ENCODE peak calls at places on chromosomes 13 and 19, in four cellular contexts. D is K562, I is GM12878, L is WTC11. E is an unnamed sample.

GRCh38 chr13:44974056-44974798 is 15.0 kb downstream of the NUFIP1 start:
- DNase-seq in L (no peak), I (peak), D (no peak), E (no peak)

GRCh38 chr13:71624641-71625040 is 242.4 kb downstream of the DACH1 start:
- DNase-seq in I (no peak), D (no peak), L (no peak), E (no peak)

GRCh38 chr13:33845572-33846305 is 27.8 kb downstream of the RFC3 start:
- DNase-seq in I (no peak), L (no peak), D (no peak), E (no peak)

GRCh38 chr13:92303428-92303827 is 905.0 kb downstream of the GPC5 start:
- DNase-seq in D (peak), L (no peak), I (no peak), E (no peak)

GRCh38 chr13:37701306-37701705 is 102.7 kb upstream of the POSTN start:
- DNase-seq in D (no peak), I (no peak), L (no peak), E (no peak)

GRCh38 chr13:93450226-93450625 is 223.6 kb downstream of the GPC6 start:
- DNase-seq in L (no peak), D (no peak), I (no peak), E (peak)

GRCh38 chr19:38690832-38691231 is 43.4 kb downstream of the ACTN4 start:
- DNase-seq in D (no peak), L (no peak), I (no peak), E (no peak)

GRCh38 chr13:79861731-79862130 is 380.8 kb downstream of the NDFIP2 start:
- DNase-seq in I (no peak), D (no peak), L (no peak), E (no peak)

GRCh38 chr13:30752201-30752797 is 17.0 kb downstream of the ALOX5AP start:
- DNase-seq in D (no peak), I (no peak), L (no peak), E (no peak)

GRCh38 chr13:28636677-28637317 is 22.1 kb upstream of the POMP start:
- DNase-seq in I (peak), L (peak), D (peak), E (peak)

GRCh38 chr19:51460164-51460992 is 2.1 kb upstream of the SIGLEC8 start:
- DNase-seq in L (peak), D (peak), I (no peak), E (peak)

GRCh38 chr19:688992-689391 is 6.3 kb downstream of the PRSS57 start:
- DNase-seq in D (no peak), L (no peak), I (no peak), E (no peak)

GRCh38 chr19:16472992-16473391 is 1.2 kb upstream of the EPS15L1 start:
- DNase-seq in D (no peak), L (no peak), I (no peak), E (no peak)

GRCh38 chr13:40639226-40639681 is 27.2 kb downstream of the FOXO1 start:
- DNase-seq in I (no peak), D (no peak), L (no peak), E (no peak)

GRCh38 chr19:40143612-40144011 is 47.6 kb upstream of the MAP3K10 start:
- DNase-seq in L (no peak), I (no peak), D (no peak), E (no peak)

GRCh38 chr19:45059258-45059965 is 16.9 kb downstream of the ZNF296 start:
- DNase-seq in D (peak), I (no peak), L (peak), E (peak)

GRCh38 chr19:21492932-21493906 is 12.2 kb upstream of the ZNF429 start:
- DNase-seq in D (no peak), L (no peak), I (no peak), E (no peak)

GRCh38 chr13:84366484-84366883 is 484.2 kb upstream of the SLITRK1 start:
- DNase-seq in L (no peak), D (no peak), I (no peak), E (no peak)

GRCh38 chr13:49954674-49955455 is 18.7 kb upstream of the SPRYD7 start:
- DNase-seq in D (no peak), L (no peak), I (no peak), E (no peak)

GRCh38 chr19:18289471-18290066 is 8.1 kb upstream of the JUND start:
- DNase-seq in I (no peak), D (no peak), L (no peak), E (no peak)

GRCh38 chr13:112624602-112625430 is 36.9 kb upstream of the TUBGCP3 start:
- DNase-seq in I (no peak), L (no peak), D (no peak), E (no peak)

GRCh38 chr13:42367836-42368235 is 95.9 kb downstream of the AKAP11 start:
- DNase-seq in D (no peak), L (no peak), I (no peak), E (no peak)

GRCh38 chr13:30581582-30581981 is 36.1 kb upstream of the USPL1 start:
- DNase-seq in I (no peak), L (no peak), D (peak), E (no peak)

GRCh38 chr13:74825949-74826246 is 656.1 kb downstream of the TBC1D4 start:
- DNase-seq in L (no peak), D (no peak), I (no peak), E (no peak)

GRCh38 chr19:45771331-45771933 is 2.4 kb upstream of the SIX5 start:
- DNase-seq in I (no peak), L (peak), D (no peak), E (no peak)

GRCh38 chr19:19137556-19138109 is 645 bp downstream of the TMEM161A start:
- DNase-seq in L (no peak), D (peak), I (no peak), E (peak)

GRCh38 chr13:100409132-100409531 is 179.5 kb downstream of the GGACT start:
- DNase-seq in I (no peak), D (no peak), L (no peak), E (no peak)

GRCh38 chr13:38366954-38367645 is 17.4 kb downstream of the UFM1 start:
- DNase-seq in D (no peak), L (no peak), I (no peak), E (no peak)

GRCh38 chr13:37884026-37884425 is 14.5 kb upstream of the TRPC4 start:
- DNase-seq in I (no peak), D (no peak), L (no peak), E (no peak)

GRCh38 chr13:62483774-62484173 is 1068.1 kb upstream of the PCDH20 start:
- DNase-seq in D (no peak), I (no peak), L (no peak), E (no peak)

GRCh38 chr13:24032252-24032651 is 128.3 kb upstream of the SPATA13 start:
- DNase-seq in L (no peak), I (no peak), D (no peak), E (no peak)

GRCh38 chr13:29996316-29996715 is 145.9 kb upstream of the UBL3 start:
- DNase-seq in D (no peak), I (no peak), L (no peak), E (no peak)

GRCh38 chr13:51770160-51770559 is 33.8 kb downstream of the DHRS12 start:
- DNase-seq in I (no peak), L (no peak), D (no peak), E (no peak)

GRCh38 chr19:11293468-11294389 is 2.2 kb upstream of the TSPAN16 start:
- DNase-seq in I (peak), L (peak), D (peak), E (peak)

GRCh38 chr13:65964672-65965071 is 1265.5 kb downstream of the PCDH9 start:
- DNase-seq in D (no peak), I (no peak), L (no peak), E (no peak)

GRCh38 chr13:90800082-90800746 is 547.3 kb upstream of the MIR17HG start:
- DNase-seq in D (no peak), L (no peak), I (no peak), E (peak)

GRCh38 chr13:68428292-68428691 is 1198.2 kb upstream of the PCDH9 start:
- DNase-seq in I (no peak), D (no peak), L (no peak), E (no peak)

GRCh38 chr19:45195764-45196163 is 17.2 kb downstream of the BLOC1S3 start:
- DNase-seq in L (no peak), D (peak), I (no peak), E (no peak)

GRCh38 chr19:39840492-39840891 is 5.7 kb downstream of the FBL start:
- DNase-seq in D (no peak), L (no peak), I (no peak), E (no peak)

GRCh38 chr13:31043891-31044657 is 111.6 kb downstream of the TEX26 start:
- DNase-seq in L (peak), I (peak), D (peak), E (peak)

DNA sequence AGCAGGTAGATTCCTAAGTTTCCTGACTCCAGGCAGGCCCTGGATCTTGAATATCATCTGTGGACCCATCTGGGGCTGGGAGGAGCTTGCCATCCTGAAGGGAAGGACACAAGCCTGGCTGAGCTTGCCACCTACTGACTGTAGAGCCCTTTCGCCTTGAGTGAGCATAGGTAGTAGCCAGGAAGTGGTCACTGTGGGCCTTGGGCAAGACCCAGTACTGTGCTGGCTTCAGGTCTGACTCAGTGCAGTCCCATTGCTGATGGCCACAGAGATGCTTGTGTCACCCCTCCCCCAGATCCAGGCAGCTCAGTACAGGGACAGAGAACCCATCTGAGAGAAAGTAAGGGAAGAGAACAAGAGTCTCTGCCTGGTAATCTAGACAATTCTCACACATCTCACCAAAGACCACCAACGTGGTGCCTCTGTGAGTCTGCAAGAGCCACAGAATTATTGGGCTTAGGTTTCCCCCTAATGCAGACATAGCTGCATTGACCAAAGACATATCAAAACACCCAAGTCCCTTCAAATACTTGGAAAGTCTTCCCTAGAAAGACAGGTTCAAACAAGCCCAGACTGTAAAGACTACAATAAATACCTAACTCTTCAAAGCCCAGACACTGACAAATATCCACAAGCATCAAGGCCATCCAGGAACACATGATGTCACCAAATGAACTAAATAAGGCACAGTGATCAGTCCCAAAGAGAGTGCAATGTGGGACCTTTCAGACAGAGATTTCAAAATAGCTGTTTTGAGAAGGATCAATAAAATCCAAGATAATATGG is 108.2 kb upstream of the WASF3 start:
- DNase-seq in D (no peak), I (no peak), L (no peak), E (no peak)
- TF ChIP-seq USF1 in D (no peak), I (no peak), L (no peak), E (no peak)

DNA sequence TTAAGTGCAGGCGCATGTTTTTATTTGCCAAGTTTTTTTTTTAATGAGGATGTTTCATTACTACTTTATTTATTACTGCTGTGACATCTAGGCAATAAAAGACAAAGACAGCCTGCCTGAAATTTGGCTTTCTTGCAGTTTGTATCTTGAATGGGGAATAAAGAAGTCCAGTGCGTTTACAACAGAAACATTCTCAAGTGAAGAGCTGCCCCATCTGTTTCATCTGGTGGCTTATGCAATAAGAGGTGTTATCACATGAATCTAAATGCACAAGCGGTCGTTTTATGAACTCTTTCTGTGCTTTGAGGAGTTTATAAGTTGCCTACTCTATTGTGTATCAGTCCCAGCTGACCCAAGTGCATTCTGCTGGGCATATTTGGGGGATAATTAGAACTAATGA is 12.6 kb upstream of the MAB21L1 start:
- DNase-seq in I (no peak), D (no peak), L (no peak), E (no peak)
- TF ChIP-seq USF1 in I (no peak), D (no peak), L (no peak), E (no peak)

DNA sequence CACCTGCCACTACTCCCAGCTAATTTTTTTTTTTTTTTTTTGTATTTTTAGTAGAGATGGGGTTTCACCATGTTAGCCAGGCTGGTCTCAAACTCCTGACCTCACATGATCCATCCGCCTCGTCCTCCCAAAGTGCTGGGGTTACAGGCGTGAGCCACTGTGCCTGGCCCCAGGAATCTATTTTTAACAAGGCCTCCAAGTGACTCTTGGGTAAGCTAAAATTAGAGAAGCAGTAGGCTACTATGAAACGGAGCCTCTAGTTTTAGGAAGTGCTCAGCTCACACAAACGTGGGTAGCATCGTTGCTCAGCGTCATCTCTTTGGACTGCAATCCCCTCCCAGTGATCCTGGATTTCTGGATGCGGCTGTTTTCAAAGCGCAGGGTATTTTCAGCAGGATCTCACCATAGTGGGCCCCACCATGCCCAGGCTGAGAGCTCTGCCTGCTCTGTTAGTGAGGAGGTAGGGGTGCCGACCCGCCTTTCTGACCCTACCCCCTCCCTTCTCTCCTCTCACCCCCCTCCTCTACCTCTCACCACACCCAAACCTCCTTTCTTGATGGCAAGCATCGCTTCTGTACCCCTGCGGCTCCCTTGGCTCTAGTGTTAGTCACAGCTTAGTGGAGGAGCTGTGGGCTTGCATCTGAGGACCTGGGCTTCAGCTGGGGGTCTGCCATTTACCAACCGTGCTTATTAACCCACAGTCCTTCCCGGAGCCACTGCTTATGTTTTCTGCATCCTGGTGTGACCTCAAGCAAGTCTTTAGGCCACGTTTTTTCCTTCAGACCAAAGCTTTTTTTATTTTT is 34.2 kb downstream of the GJA3 start:
- DNase-seq in D (no peak), L (no peak), I (no peak), E (no peak)
- TF ChIP-seq USF1 in D (no peak), L (no peak), I (no peak), E (no peak)

DNA sequence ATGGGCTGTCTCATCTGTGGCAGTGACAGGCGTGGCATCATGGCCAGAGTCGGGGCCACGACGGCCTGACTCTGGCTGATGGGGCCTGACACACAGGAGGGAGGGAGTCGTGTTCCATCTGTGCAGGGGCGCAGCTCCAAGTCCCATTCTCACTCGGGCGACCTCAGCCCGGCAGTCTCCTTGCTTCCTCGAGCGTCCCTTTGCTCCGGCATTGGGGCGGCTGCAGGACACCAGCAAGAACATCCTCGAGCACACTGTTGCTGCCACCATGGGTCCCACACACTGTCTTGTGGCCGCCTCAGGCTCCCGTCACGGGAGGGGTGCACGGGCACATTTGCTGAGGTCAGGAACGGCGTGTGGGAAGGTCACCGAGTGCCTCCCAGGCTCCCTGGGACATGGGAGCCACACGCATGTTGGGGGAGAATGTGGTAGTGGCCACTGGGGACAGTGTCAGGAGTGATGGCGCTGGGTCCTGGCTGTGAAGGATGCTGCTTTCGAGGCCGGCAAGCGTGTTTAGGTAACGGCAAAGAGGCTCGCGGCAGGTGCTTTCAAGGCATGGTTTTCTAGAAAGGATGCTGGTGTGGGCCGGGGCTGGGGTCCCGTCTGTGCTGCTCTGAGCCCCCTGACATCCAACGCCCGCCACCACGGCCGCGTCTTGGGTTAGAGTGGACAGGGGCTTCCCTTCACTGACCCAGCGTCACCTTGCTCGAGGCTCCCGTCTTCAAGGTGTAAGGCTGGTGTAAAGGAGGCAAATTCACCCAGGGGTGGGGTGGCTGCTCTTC is 3.4 kb downstream of the IZUMO4 start:
- DNase-seq in I (no peak), D (no peak), L (no peak), E (no peak)
- TF ChIP-seq USF1 in I (no peak), D (no peak), L (no peak), E (no peak)

GRCh38 chr13:77745784-77746183 is 48.3 kb downstream of the SLAIN1 start:
- DNase-seq in D (no peak), L (no peak), I (no peak), E (no peak)
- TF ChIP-seq USF1 in D (no peak), L (no peak), I (no peak), E (no peak)